ENCODE peak calls at places on chromosomes 11 and 22, in four cellular contexts. B, S, A and R are unnamed samples.
A peak's percentile ranks its signal among the peaks of the same experiment; 100 is the strongest.

GRCh38 chr11:79206951-79207350 is 233.9 kb downstream of the TENM4 start:
- DNase-seq in B (no peak), S (peak; percentile 38), A (no peak), R (no peak)

GRCh38 chr22:49425356-49425755 is 402.3 kb downstream of the BRD1 start:
- DNase-seq in B (no peak), S (no peak), A (no peak), R (no peak)

GRCh38 chr11:57775474-57775873 is 13.9 kb downstream of the CTNND1 start:
- DNase-seq in B (no peak), S (no peak), A (no peak), R (no peak)

GRCh38 chr22:40385041-40385782 is 14.8 kb downstream of the SGSM3 start:
- DNase-seq in B (no peak), S (no peak), A (no peak), R (no peak)

GRCh38 chr22:23478175-23478574 is 101.9 kb downstream of the IGLL1 start:
- DNase-seq in B (no peak), S (no peak), A (no peak), R (no peak)

GRCh38 chr22:46067159-46068111 is 82.9 kb upstream of the PPARA start:
- DNase-seq in B (no peak), S (peak; percentile 5), A (no peak), R (no peak)

GRCh38 chr11:111413849-111414248 is 34.8 kb upstream of the POU2AF1 start:
- DNase-seq in B (no peak), S (no peak), A (no peak), R (no peak)

GRCh38 chr11:18384157-18384641 is 10.2 kb upstream of the LDHA start:
- DNase-seq in B (peak; percentile 80), S (no peak), A (peak; percentile 73), R (peak; percentile 51)

GRCh38 chr22:46931414-46931813 is 169.0 kb downstream of the TBC1D22A start:
- DNase-seq in B (no peak), S (no peak), A (no peak), R (no peak)

GRCh38 chr22:45911601-45912271 is 65.2 kb downstream of the WNT7B start:
- DNase-seq in B (peak; percentile 6), S (no peak), A (no peak), R (no peak)

GRCh38 chr11:109511598-109511997 is 89.6 kb downstream of the C11orf87 start:
- DNase-seq in B (no peak), S (no peak), A (no peak), R (no peak)

GRCh38 chr11:70772950-70773349 is 374.6 kb downstream of the CTTN start:
- DNase-seq in B (peak; percentile 28), S (no peak), A (peak; percentile 54), R (no peak)

GRCh38 chr22:43275545-43275981 is 67.6 kb downstream of the SCUBE1 start:
- DNase-seq in B (peak; percentile 41), S (peak; percentile 48), A (peak; percentile 51), R (no peak)

GRCh38 chr11:101617735-101618332 is 34.0 kb upstream of the TRPC6 start:
- DNase-seq in B (no peak), S (peak; percentile 24), A (no peak), R (no peak)

GRCh38 chr11:21470521-21470920 is 722.4 kb upstream of the ANO5 start:
- DNase-seq in B (no peak), S (no peak), A (no peak), R (no peak)

GRCh38 chr22:46582281-46582811 is 37.8 kb upstream of the GRAMD4 start:
- DNase-seq in B (no peak), S (no peak), A (no peak), R (no peak)

GRCh38 chr22:30205281-30206115 is 41.1 kb downstream of the LIF start:
- DNase-seq in B (peak; percentile 40), S (no peak), A (no peak), R (no peak)

GRCh38 chr11:65713212-65713969 is 1.3 kb downstream of the KAT5 start:
- DNase-seq in B (no peak), S (peak; percentile 10), A (no peak), R (no peak)

GRCh38 chr11:8792636-8793035 is 110.0 kb downstream of the RPL27A start:
- DNase-seq in B (no peak), S (no peak), A (no peak), R (no peak)

GRCh38 chr11:100890779-100891178 is 203.7 kb downstream of the ARHGAP42 start:
- DNase-seq in B (no peak), S (no peak), A (no peak), R (no peak)

GRCh38 chr11:79199729-79200354 is 241.0 kb downstream of the TENM4 start:
- DNase-seq in B (no peak), S (no peak), A (no peak), R (no peak)

GRCh38 chr11:57566035-57566504 is 1.4 kb downstream of the UBE2L6 start:
- DNase-seq in B (peak; percentile 46), S (no peak), A (no peak), R (peak; percentile 68)

GRCh38 chr22:41782751-41783150 is 17.7 kb upstream of the CCDC134 start:
- DNase-seq in B (no peak), S (no peak), A (no peak), R (no peak)

GRCh38 chr11:60950933-60951610 is 904 bp downstream of the SLC15A3 start:
- DNase-seq in B (no peak), S (peak; percentile 51), A (no peak), R (no peak)

GRCh38 chr11:60948251-60948650 is 3.7 kb downstream of the SLC15A3 start:
- DNase-seq in B (no peak), S (no peak), A (no peak), R (no peak)

GRCh38 chr11:60951909-60952741 is at the start of gene SLC15A3:
- DNase-seq in B (no peak), S (peak; percentile 55), A (no peak), R (peak; percentile 61)

GRCh38 chr11:60951611-60951908 is 416 bp downstream of the SLC15A3 start:
- DNase-seq in B (no peak), S (no peak), A (no peak), R (no peak)

DNA sequence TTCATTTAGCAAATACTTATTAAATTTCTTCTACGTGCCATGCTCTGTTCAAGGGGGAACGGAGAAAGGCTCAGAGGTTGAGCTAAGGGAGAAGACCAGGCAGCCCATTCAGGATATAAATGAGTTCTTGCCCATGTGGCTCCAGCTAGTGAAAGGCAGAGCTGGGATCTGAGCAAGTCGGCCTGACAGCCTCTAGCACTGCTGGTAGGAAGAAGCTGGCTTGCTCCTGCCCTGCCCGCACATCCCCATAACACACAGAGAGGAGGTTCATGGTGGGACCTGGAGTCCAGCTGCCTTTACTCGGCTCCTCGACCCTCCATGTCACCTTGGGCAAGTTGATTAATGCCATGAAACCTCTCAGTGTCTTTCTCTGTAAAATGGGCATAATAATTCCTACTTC is 2.0 kb downstream of the SLC15A3 start:
- DNase-seq in B (no peak), S (no peak), A (no peak), R (no peak)
- TF ChIP-seq CBFB in B (no peak), S (no peak), A (no peak), R (no peak)

GRCh38 chr11:3102641-3102921 is 45.4 kb upstream of the CARS1 start:
- DNase-seq in B (no peak), S (no peak), A (no peak), R (no peak)

GRCh38 chr11:3104051-3104714 is 47.0 kb upstream of the CARS1 start:
- DNase-seq in B (no peak), S (no peak), A (no peak), R (no peak)

GRCh38 chr11:3101921-3102640 is 44.9 kb upstream of the CARS1 start:
- DNase-seq in B (no peak), S (no peak), A (no peak), R (no peak)

GRCh38 chr11:3104961-3105790 is 48.0 kb upstream of the CARS1 start:
- DNase-seq in B (no peak), S (peak; percentile 5), A (no peak), R (no peak)

GRCh38 chr11:3103076-3103475 is 45.9 kb upstream of the CARS1 start:
- DNase-seq in B (no peak), S (no peak), A (no peak), R (no peak)
- TF ChIP-seq CBFB in B (no peak), S (no peak), A (no peak), R (no peak)

DNA sequence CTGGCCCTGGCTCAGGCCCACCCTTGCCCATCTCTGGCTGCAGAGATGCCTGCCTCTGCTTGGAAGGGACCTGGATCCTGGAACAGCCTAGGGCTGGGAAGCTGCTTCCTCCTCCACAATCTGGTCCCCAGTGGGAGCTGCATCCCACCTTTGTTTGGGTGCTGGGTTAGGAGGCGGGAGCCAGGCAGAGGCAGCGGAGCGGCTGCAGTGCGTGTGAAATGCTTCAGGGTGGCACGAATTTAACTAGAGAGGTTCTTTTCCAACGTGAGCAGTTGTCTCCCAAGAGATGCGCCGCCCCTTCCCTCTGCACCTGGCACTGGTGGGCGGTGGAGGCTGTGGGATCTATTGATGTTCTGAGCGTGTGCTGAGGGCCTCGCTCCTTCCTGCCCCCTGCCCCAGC is 31.6 kb downstream of the BRSK2 start:
- DNase-seq in B (no peak), S (no peak), A (no peak), R (no peak)
- TF ChIP-seq CBFB in B (no peak), S (no peak), A (no peak), R (no peak)

GRCh38 chr11:119100246-119100959 is 1.2 kb downstream of the DPAGT1 start:
- DNase-seq in B (peak; percentile 62), S (no peak), A (peak; percentile 40), R (no peak)
- TF ChIP-seq CBFB in B (no peak), S (no peak), A (no peak), R (no peak)

GRCh38 chr11:61577383-61578118 is 3.3 kb downstream of the SYT7 start:
- DNase-seq in B (peak; percentile 80), S (peak; percentile 61), A (peak; percentile 42), R (no peak)
- TF ChIP-seq CBFB in B (no peak), S (no peak), A (no peak), R (no peak)

DNA sequence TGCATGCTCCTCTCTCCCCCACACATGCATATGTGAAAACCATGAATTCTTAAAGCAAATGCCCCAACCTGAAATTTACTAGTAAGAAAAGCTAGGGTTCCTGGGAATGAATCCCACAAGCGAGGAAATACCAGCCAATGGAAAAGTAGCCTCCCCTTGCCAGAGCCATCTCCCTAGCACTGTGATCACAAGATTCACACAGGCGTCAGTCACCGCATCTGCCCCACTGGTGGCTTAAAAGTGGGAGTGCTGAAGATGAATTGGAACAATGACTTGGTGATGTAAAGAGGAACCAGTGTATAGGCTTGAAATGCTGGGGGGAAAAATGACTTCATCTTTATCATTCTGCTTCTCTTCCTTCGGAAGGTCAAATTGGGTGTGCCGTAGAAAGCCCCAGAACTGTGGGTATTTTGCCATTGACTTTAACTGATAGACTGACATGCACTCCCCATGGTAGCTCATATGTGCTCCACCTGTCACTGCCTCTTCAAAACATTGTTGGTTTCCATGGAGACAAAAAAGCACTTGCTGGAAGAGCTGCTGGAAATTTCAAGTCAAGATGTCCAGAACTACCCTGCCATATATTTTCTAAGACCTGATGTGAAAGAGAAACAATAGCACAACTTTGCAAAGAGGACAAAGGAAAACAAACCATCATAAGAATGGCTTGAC is 19.2 kb upstream of the ASPHD2 start:
- DNase-seq in B (no peak), S (no peak), A (no peak), R (no peak)
- TF ChIP-seq CBFB in B (no peak), S (no peak), A (no peak), R (no peak)

DNA sequence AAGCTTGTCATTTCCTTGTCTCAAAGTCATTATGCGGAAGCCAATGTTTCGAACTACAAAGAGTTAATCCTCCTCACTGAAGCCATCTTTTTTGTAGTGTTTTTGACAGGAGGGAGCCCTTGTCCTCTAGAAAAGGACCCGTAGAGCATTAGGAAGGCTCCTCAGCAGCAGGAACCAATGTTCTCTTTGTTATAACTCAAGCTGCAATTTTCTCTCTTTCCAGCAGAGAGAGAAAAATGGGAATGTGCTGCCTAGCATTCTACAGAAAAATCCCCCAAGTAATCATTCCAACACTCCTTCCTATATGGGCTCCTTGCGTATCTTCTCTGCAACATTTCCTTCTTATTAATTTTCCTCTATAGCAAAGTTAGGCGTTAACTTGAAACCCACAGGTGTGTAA is 30.6 kb downstream of the SC5D start:
- DNase-seq in B (no peak), S (no peak), A (no peak), R (no peak)
- TF ChIP-seq CBFB in B (no peak), S (no peak), A (no peak), R (no peak)